ENCODE peak calls at places on chromosomes 6 and 20, in five cellular contexts. R, A, N, S and G are unnamed samples.

GRCh38 chr20:38950254-38950653 is 11.9 kb upstream of the DHX35 start:
- DNase-seq in N (no peak), A (no peak), R (no peak), S (no peak), G (no peak)

GRCh38 chr6:35568967-35569606 is 56.4 kb upstream of the TULP1 start:
- DNase-seq in R (peak; percentile 73), S (peak; percentile 40), N (no peak), A (peak; percentile 48), G (peak; percentile 20)

GRCh38 chr6:163585932-163586437 is 171.5 kb downstream of the QKI start:
- DNase-seq in N (peak; percentile 88), A (no peak), R (peak; percentile 65), S (peak; percentile 46), G (no peak)

GRCh38 chr6:71498643-71499042 is 210.0 kb downstream of the OGFRL1 start:
- DNase-seq in A (no peak), R (no peak), S (no peak), N (no peak), G (no peak)

GRCh38 chr20:41001497-41001896 is 27.1 kb upstream of the TOP1 start:
- DNase-seq in R (no peak), S (no peak), N (no peak), A (no peak), G (no peak)

GRCh38 chr6:56334937-56335336 is 87.6 kb upstream of the COL21A1 start:
- DNase-seq in N (no peak), S (no peak), A (no peak), R (no peak), G (no peak)

GRCh38 chr6:42294759-42295158 is 77.1 kb upstream of the MRPS10 start:
- DNase-seq in A (no peak), R (no peak), N (no peak), S (no peak), G (no peak)

GRCh38 chr6:105429676-105430075 is 26.8 kb upstream of the PREP start:
- DNase-seq in N (no peak), A (no peak), S (no peak), R (no peak), G (no peak)

GRCh38 chr6:140062042-140063041 is 687.9 kb upstream of the CITED2 start:
- DNase-seq in R (peak; percentile 51), A (peak; percentile 19), S (peak; percentile 39), N (peak; percentile 71), G (no peak)

GRCh38 chr6:130183271-130184222 is 39.2 kb downstream of the SAMD3 start:
- DNase-seq in R (no peak), A (peak; percentile 25), S (no peak), N (no peak), G (peak; percentile 15)

GRCh38 chr20:29448806-29449470 is 1808.5 kb upstream of the DEFB115 start:
- DNase-seq in R (no peak), N (no peak), S (no peak), A (no peak), G (no peak)

GRCh38 chr6:121506761-121507754 is 71.6 kb downstream of the GJA1 start:
- DNase-seq in N (no peak), R (peak; percentile 31), S (peak; percentile 7), A (no peak), G (no peak)

GRCh38 chr6:5833120-5833519 is 173.6 kb downstream of the NRN1 start:
- DNase-seq in S (no peak), A (no peak), R (no peak), N (no peak), G (no peak)
- H3K4me1 ChIP-seq in S (no peaks in the 10 kb centered on the region), A (no peaks in the 10 kb centered on the region), R (no peaks in the 10 kb centered on the region), N (no peaks in the 10 kb centered on the region), G (peaks cover 31% of the 10 kb centered on the region)

DNA sequence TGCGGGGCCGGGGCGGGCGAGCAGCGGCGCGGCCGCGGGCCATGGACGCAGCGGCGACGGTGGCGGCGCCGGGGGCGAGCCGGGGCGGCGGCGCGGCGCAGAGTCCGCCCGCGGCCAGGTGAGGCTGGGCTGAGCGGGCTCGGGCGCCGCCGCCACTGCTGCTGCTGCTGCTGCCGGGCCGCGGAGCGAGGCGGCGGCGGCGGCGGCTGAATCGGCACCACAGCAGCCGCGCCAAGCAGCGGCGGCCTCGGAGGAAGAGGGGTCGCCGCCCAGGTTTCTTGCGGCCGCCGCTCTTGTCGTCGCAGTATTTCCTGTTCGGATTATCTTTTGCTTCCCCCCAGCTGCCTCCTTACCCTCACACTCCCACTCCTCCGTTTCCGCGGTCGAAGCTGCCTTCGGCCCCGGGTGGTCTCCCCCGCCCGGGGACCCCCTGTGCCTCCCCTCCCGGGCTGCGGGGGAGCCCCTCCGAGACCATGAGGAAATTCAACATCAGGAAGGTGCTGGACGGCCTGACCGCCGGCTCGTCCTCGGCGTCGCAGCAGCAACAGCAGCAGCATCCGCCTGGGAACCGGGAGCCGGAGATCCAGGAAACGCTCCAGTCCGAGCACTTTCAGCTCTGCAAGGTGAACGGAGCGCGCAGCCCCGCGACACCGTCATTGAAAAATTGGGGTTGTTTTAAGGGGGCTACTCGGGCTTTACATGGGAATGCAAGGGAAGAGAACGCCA is at the start of gene STXBP5:
- DNase-seq in S (peak; percentile 73), N (no peak), R (peak; percentile 50), A (peak; percentile 58), G (peak; percentile 50)
- H3K27me3 ChIP-seq in S (no peaks in the 10 kb centered on the region), N (no peaks in the 10 kb centered on the region), R (no peaks in the 10 kb centered on the region), A (no peaks in the 10 kb centered on the region), G (no peaks in the 10 kb centered on the region)

DNA sequence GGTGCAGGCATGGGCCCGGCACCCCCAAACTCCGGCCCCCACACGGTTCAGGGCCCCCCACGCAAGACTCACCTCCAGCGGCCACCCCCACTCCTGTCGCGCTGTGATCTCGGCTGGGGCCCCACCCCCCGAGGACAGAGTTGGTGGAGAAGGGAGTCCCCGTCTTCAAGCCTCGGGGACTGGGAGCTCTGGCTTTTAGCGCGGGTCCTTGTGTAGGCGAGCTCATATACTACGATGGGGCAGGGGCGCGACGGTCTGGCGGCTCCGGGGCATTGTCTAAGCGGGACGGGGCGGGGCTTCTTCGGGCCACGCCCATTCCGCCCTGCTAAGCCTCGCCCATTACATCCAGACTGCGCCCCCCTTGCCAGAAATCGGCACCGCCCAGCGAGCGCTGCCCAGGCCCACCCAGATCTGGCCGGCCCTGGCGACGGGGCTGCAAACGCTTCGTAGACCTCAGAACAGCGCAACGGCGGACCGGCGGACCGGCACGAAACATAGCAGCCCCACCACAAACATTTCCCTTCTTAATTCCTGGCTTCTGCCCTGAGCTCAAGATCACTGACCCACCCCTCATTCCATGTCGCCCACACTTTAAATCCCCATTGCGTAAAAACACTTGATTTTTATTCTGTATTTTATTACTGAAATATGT is 1.0 kb upstream of the DDAH2 start:
- DNase-seq in S (peak; percentile 97), R (peak; percentile 89), A (peak; percentile 88), N (peak; percentile 92), G (peak; percentile 65)
- H3K4me1 ChIP-seq in S (peaks cover 19% of the 10 kb centered on the region), R (peaks cover 18% of the 10 kb centered on the region), A (peaks cover 3% of the 10 kb centered on the region), N (no peaks in the 10 kb centered on the region), G (peaks cover 37% of the 10 kb centered on the region)

GRCh38 chr6:137491478-137491877 is 2.7 kb downstream of the OLIG3 start:
- DNase-seq in S (no peak), R (no peak), N (no peak), A (no peak), G (no peak)

GRCh38 chr6:137489410-137490371 is 4.5 kb downstream of the OLIG3 start:
- DNase-seq in R (no peak), N (no peak), S (no peak), A (no peak), G (no peak)

GRCh38 chr6:137490961-137491360 is 3.2 kb downstream of the OLIG3 start:
- DNase-seq in S (no peak), A (no peak), R (no peak), N (no peak), G (no peak)

GRCh38 chr6:137488736-137489409 is 5.3 kb downstream of the OLIG3 start:
- DNase-seq in N (no peak), R (no peak), S (no peak), A (no peak), G (no peak)

DNA sequence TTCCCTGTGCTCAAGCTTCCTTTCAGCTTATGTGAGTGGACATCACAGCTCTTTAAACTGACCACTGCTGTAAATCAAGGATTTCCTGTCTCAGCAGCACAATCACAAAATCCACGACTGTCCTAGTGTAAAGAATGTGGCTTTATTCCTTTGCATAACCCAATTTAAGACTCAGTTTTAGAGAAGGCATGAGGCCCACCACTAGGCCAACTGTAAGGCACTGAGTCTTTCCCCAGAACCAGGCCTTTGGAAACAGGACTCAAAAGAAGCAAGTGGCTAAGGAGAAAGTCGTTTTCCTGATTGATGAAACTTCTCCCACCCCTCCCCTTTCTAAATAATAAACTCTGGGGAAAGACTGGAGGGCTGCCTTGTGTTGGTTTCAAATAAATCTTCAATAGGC is 3.7 kb downstream of the OLIG3 start:
- DNase-seq in A (no peak), S (no peak), N (no peak), R (no peak), G (no peak)
- H3K27me3 ChIP-seq in A (peaks cover 80% of the 10 kb centered on the region), S (peaks cover 100% of the 10 kb centered on the region), N (peaks cover 70% of the 10 kb centered on the region), R (peaks cover 48% of the 10 kb centered on the region), G (peaks cover 69% of the 10 kb centered on the region)

GRCh38 chr20:37347347-37347823 is 1.4 kb downstream of the SRC start:
- DNase-seq in N (no peak), A (no peak), R (no peak), S (no peak), G (no peak)
- H3K4me1 ChIP-seq in N (no peaks in the 10 kb centered on the region), A (no peaks in the 10 kb centered on the region), R (no peaks in the 10 kb centered on the region), S (peaks cover 47% of the 10 kb centered on the region), G (peaks cover 6% of the 10 kb centered on the region)

DNA sequence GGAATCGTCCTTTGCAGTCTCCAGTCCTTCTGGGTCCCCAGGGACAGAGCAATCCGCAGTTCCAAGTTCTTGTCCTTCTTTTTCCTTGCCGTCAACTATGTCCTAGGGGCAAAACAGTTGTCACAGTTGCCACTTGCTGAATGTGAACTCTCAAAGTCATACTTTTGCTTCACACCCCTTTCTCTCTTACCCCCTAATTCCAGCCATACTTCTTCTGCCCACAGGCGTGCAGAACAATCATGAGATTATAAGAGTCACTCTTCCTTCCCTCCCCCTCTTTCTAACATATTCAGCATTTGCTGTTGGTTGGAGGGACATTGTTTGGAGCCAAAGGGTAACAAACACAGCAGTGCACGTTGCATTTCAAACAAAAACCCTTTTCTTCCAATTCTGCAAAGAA is 74.4 kb downstream of the BCAS1 start:
- DNase-seq in S (no peak), R (no peak), N (no peak), A (no peak), G (no peak)
- H3K27me3 ChIP-seq in S (no peaks in the 10 kb centered on the region), R (no peaks in the 10 kb centered on the region), N (no peaks in the 10 kb centered on the region), A (no peaks in the 10 kb centered on the region), G (peaks cover 5% of the 10 kb centered on the region)

GRCh38 chr6:38937839-38938613 is 110.6 kb upstream of the GLP1R start:
- DNase-seq in A (no peak), R (no peak), N (no peak), S (no peak), G (peak; percentile 82)

GRCh38 chr6:38944655-38945279 is 103.8 kb upstream of the GLP1R start:
- DNase-seq in R (no peak), S (no peak), A (no peak), N (no peak), G (no peak)

GRCh38 chr6:38943964-38944363 is 104.6 kb upstream of the GLP1R start:
- DNase-seq in S (no peak), R (no peak), A (no peak), N (no peak), G (no peak)

GRCh38 chr6:38938741-38939140 is 109.8 kb upstream of the GLP1R start:
- DNase-seq in A (no peak), R (no peak), S (no peak), N (no peak), G (peak; percentile 13)

DNA sequence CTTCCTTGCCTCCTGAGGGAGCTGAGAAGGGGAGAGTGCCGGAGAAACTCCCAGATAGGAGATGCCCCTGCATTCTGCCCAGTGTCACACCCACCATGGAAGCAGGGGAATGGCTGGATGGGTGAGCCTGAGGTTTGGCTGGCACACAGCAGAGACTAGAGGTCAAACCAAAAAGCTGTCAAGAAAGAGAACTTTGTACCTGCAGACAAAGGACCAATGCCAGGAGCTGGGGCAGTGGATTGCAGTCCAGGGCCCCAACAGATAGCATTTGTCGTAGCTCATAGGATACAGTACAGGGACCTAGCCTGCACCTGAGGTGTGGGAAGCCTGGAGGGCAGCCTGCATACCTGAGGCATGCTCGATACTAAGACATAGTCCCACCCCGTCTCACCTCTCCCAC is 106.1 kb upstream of the GLP1R start:
- DNase-seq in N (no peak), R (no peak), S (no peak), A (no peak), G (no peak)
- H3K4me1 ChIP-seq in N (no peaks in the 10 kb centered on the region), R (no peaks in the 10 kb centered on the region), S (no peaks in the 10 kb centered on the region), A (no peaks in the 10 kb centered on the region), G (peaks cover 15% of the 10 kb centered on the region)